ENCODE peak calls at places on chromosomes 11 and 22, in six cellular contexts. One of them, this sample, is unnamed.

GRCh38 chr22:26545827-26546226 is 33.6 kb upstream of the TFIP11 start:
- DNase-seq in stimulated activated CD4-positive, alpha-beta T cell treated with anti-CD3 and anti-CD28 coated beads, Interleukin-1b, Interleukin-23, amount 100 ng/mL, for 24 hours: no peak
- DNase-seq in A172: no peak
- DNase-seq in CMK: no peak
- DNase-seq in substantia nigra: no peak
- DNase-seq in fibroblast of pulmonary artery: no peak
- DNase-seq in this sample: no peak

GRCh38 chr11:45252134-45252856 is 33.8 kb downstream of the SYT13 start:
- DNase-seq in stimulated activated CD4-positive, alpha-beta T cell treated with anti-CD3 and anti-CD28 coated beads, Interleukin-1b, Interleukin-23, amount 100 ng/mL, for 24 hours: no peak
- DNase-seq in fibroblast of pulmonary artery: peak
- DNase-seq in A172: peak
- DNase-seq in substantia nigra: no peak
- DNase-seq in CMK: peak
- DNase-seq in this sample: peak

GRCh38 chr11:22466351-22466750 is 128.2 kb downstream of the SLC17A6 start:
- DNase-seq in A172: no peak
- DNase-seq in stimulated activated CD4-positive, alpha-beta T cell treated with anti-CD3 and anti-CD28 coated beads, Interleukin-1b, Interleukin-23, amount 100 ng/mL, for 24 hours: no peak
- DNase-seq in CMK: no peak
- DNase-seq in substantia nigra: no peak
- DNase-seq in fibroblast of pulmonary artery: no peak
- DNase-seq in this sample: no peak

GRCh38 chr11:63763506-63764200 is 4.9 kb downstream of the ZFTA start:
- DNase-seq in stimulated activated CD4-positive, alpha-beta T cell treated with anti-CD3 and anti-CD28 coated beads, Interleukin-1b, Interleukin-23, amount 100 ng/mL, for 24 hours: no peak
- DNase-seq in CMK: no peak
- DNase-seq in A172: no peak
- DNase-seq in substantia nigra: no peak
- DNase-seq in fibroblast of pulmonary artery: no peak
- DNase-seq in this sample: peak

GRCh38 chr11:44403587-44404322 is 93.8 kb upstream of the ALX4 start:
- DNase-seq in stimulated activated CD4-positive, alpha-beta T cell treated with anti-CD3 and anti-CD28 coated beads, Interleukin-1b, Interleukin-23, amount 100 ng/mL, for 24 hours: no peak
- DNase-seq in fibroblast of pulmonary artery: no peak
- DNase-seq in CMK: no peak
- DNase-seq in A172: no peak
- DNase-seq in substantia nigra: no peak
- DNase-seq in this sample: no peak

GRCh38 chr11:102457865-102458264 is 5.3 kb upstream of the TMEM123 start:
- DNase-seq in stimulated activated CD4-positive, alpha-beta T cell treated with anti-CD3 and anti-CD28 coated beads, Interleukin-1b, Interleukin-23, amount 100 ng/mL, for 24 hours: no peak
- DNase-seq in A172: no peak
- DNase-seq in fibroblast of pulmonary artery: no peak
- DNase-seq in CMK: no peak
- DNase-seq in substantia nigra: no peak
- DNase-seq in this sample: no peak

GRCh38 chr11:2927851-2928604 is 1.2 kb downstream of the PHLDA2 start:
- DNase-seq in A172: peak
- DNase-seq in substantia nigra: no peak
- DNase-seq in CMK: no peak
- DNase-seq in stimulated activated CD4-positive, alpha-beta T cell treated with anti-CD3 and anti-CD28 coated beads, Interleukin-1b, Interleukin-23, amount 100 ng/mL, for 24 hours: no peak
- DNase-seq in fibroblast of pulmonary artery: peak
- DNase-seq in this sample: peak

GRCh38 chr11:132607575-132607974 is 924.7 kb downstream of the OPCML start:
- DNase-seq in CMK: no peak
- DNase-seq in stimulated activated CD4-positive, alpha-beta T cell treated with anti-CD3 and anti-CD28 coated beads, Interleukin-1b, Interleukin-23, amount 100 ng/mL, for 24 hours: no peak
- DNase-seq in fibroblast of pulmonary artery: no peak
- DNase-seq in substantia nigra: no peak
- DNase-seq in A172: no peak
- DNase-seq in this sample: no peak

GRCh38 chr11:46273511-46274205 is 3.8 kb upstream of the CREB3L1 start:
- DNase-seq in stimulated activated CD4-positive, alpha-beta T cell treated with anti-CD3 and anti-CD28 coated beads, Interleukin-1b, Interleukin-23, amount 100 ng/mL, for 24 hours: no peak
- DNase-seq in substantia nigra: no peak
- DNase-seq in A172: no peak
- DNase-seq in CMK: no peak
- DNase-seq in fibroblast of pulmonary artery: peak
- DNase-seq in this sample: no peak

GRCh38 chr11:84212467-84213390 is 926.6 kb upstream of the CCDC90B start:
- DNase-seq in CMK: no peak
- DNase-seq in fibroblast of pulmonary artery: no peak
- DNase-seq in stimulated activated CD4-positive, alpha-beta T cell treated with anti-CD3 and anti-CD28 coated beads, Interleukin-1b, Interleukin-23, amount 100 ng/mL, for 24 hours: no peak
- DNase-seq in A172: peak
- DNase-seq in substantia nigra: no peak
- DNase-seq in this sample: no peak

GRCh38 chr22:35549338-35549737 is 8.7 kb downstream of the RASD2 start:
- DNase-seq in fibroblast of pulmonary artery: no peak
- DNase-seq in substantia nigra: peak
- DNase-seq in CMK: no peak
- DNase-seq in stimulated activated CD4-positive, alpha-beta T cell treated with anti-CD3 and anti-CD28 coated beads, Interleukin-1b, Interleukin-23, amount 100 ng/mL, for 24 hours: no peak
- DNase-seq in A172: no peak
- DNase-seq in this sample: peak

GRCh38 chr22:48758021-48758561 is 1069.6 kb downstream of the BRD1 start:
- DNase-seq in A172: no peak
- DNase-seq in CMK: no peak
- DNase-seq in stimulated activated CD4-positive, alpha-beta T cell treated with anti-CD3 and anti-CD28 coated beads, Interleukin-1b, Interleukin-23, amount 100 ng/mL, for 24 hours: no peak
- DNase-seq in substantia nigra: no peak
- DNase-seq in fibroblast of pulmonary artery: no peak
- DNase-seq in this sample: no peak

GRCh38 chr22:31148953-31149627 is 8.8 kb upstream of the PLA2G3 start:
- DNase-seq in fibroblast of pulmonary artery: peak
- DNase-seq in CMK: peak
- DNase-seq in substantia nigra: peak
- DNase-seq in A172: peak
- DNase-seq in stimulated activated CD4-positive, alpha-beta T cell treated with anti-CD3 and anti-CD28 coated beads, Interleukin-1b, Interleukin-23, amount 100 ng/mL, for 24 hours: no peak
- DNase-seq in this sample: peak

GRCh38 chr11:16346975-16347374 is 9.4 kb downstream of the SOX6 start:
- DNase-seq in stimulated activated CD4-positive, alpha-beta T cell treated with anti-CD3 and anti-CD28 coated beads, Interleukin-1b, Interleukin-23, amount 100 ng/mL, for 24 hours: no peak
- DNase-seq in A172: no peak
- DNase-seq in CMK: no peak
- DNase-seq in fibroblast of pulmonary artery: peak
- DNase-seq in substantia nigra: no peak
- DNase-seq in this sample: no peak

GRCh38 chr11:70825893-70826540 is 426.4 kb downstream of the SHANK2 start:
- DNase-seq in stimulated activated CD4-positive, alpha-beta T cell treated with anti-CD3 and anti-CD28 coated beads, Interleukin-1b, Interleukin-23, amount 100 ng/mL, for 24 hours: no peak
- DNase-seq in CMK: no peak
- DNase-seq in fibroblast of pulmonary artery: no peak
- DNase-seq in A172: no peak
- DNase-seq in substantia nigra: no peak
- DNase-seq in this sample: no peak

GRCh38 chr22:33747576-33748180 is 172.6 kb downstream of the LARGE1 start:
- DNase-seq in substantia nigra: no peak
- DNase-seq in stimulated activated CD4-positive, alpha-beta T cell treated with anti-CD3 and anti-CD28 coated beads, Interleukin-1b, Interleukin-23, amount 100 ng/mL, for 24 hours: no peak
- DNase-seq in fibroblast of pulmonary artery: no peak
- DNase-seq in CMK: no peak
- DNase-seq in A172: peak
- DNase-seq in this sample: no peak

GRCh38 chr11:45225277-45225676 is 60.9 kb downstream of the SYT13 start:
- DNase-seq in CMK: no peak
- DNase-seq in stimulated activated CD4-positive, alpha-beta T cell treated with anti-CD3 and anti-CD28 coated beads, Interleukin-1b, Interleukin-23, amount 100 ng/mL, for 24 hours: no peak
- DNase-seq in fibroblast of pulmonary artery: no peak
- DNase-seq in A172: no peak
- DNase-seq in substantia nigra: no peak
- DNase-seq in this sample: no peak

GRCh38 chr11:65113361-65113756 is 1.7 kb downstream of the TM7SF2 start:
- DNase-seq in stimulated activated CD4-positive, alpha-beta T cell treated with anti-CD3 and anti-CD28 coated beads, Interleukin-1b, Interleukin-23, amount 100 ng/mL, for 24 hours: no peak
- DNase-seq in A172: no peak
- DNase-seq in substantia nigra: no peak
- DNase-seq in CMK: no peak
- DNase-seq in fibroblast of pulmonary artery: no peak
- DNase-seq in this sample: no peak

GRCh38 chr11:120863359-120863758 is 160.5 kb upstream of the TBCEL start:
- DNase-seq in A172: no peak
- DNase-seq in CMK: no peak
- DNase-seq in fibroblast of pulmonary artery: peak
- DNase-seq in substantia nigra: no peak
- DNase-seq in stimulated activated CD4-positive, alpha-beta T cell treated with anti-CD3 and anti-CD28 coated beads, Interleukin-1b, Interleukin-23, amount 100 ng/mL, for 24 hours: no peak
- DNase-seq in this sample: no peak

GRCh38 chr11:45885274-45885920 is at the start of gene MAPK8IP1:
- DNase-seq in A172: no peak
- DNase-seq in CMK: no peak
- DNase-seq in substantia nigra: no peak
- DNase-seq in fibroblast of pulmonary artery: peak
- DNase-seq in stimulated activated CD4-positive, alpha-beta T cell treated with anti-CD3 and anti-CD28 coated beads, Interleukin-1b, Interleukin-23, amount 100 ng/mL, for 24 hours: peak
- DNase-seq in this sample: peak

GRCh38 chr22:47080100-47080499 is 317.6 kb downstream of the TBC1D22A start:
- DNase-seq in fibroblast of pulmonary artery: no peak
- DNase-seq in substantia nigra: no peak
- DNase-seq in stimulated activated CD4-positive, alpha-beta T cell treated with anti-CD3 and anti-CD28 coated beads, Interleukin-1b, Interleukin-23, amount 100 ng/mL, for 24 hours: no peak
- DNase-seq in CMK: no peak
- DNase-seq in A172: no peak
- DNase-seq in this sample: no peak

GRCh38 chr11:128695539-128696221 is 1.8 kb downstream of the FLI1 start:
- DNase-seq in substantia nigra: no peak
- DNase-seq in CMK: peak
- DNase-seq in A172: no peak
- DNase-seq in fibroblast of pulmonary artery: peak
- DNase-seq in stimulated activated CD4-positive, alpha-beta T cell treated with anti-CD3 and anti-CD28 coated beads, Interleukin-1b, Interleukin-23, amount 100 ng/mL, for 24 hours: no peak
- DNase-seq in this sample: no peak

GRCh38 chr11:14424096-14424495 is 65.1 kb upstream of the RRAS2 start:
- DNase-seq in stimulated activated CD4-positive, alpha-beta T cell treated with anti-CD3 and anti-CD28 coated beads, Interleukin-1b, Interleukin-23, amount 100 ng/mL, for 24 hours: no peak
- DNase-seq in A172: peak
- DNase-seq in fibroblast of pulmonary artery: peak
- DNase-seq in substantia nigra: no peak
- DNase-seq in CMK: no peak
- DNase-seq in this sample: no peak

GRCh38 chr11:1979607-1980006 is 18.0 kb downstream of the H19 start:
- DNase-seq in stimulated activated CD4-positive, alpha-beta T cell treated with anti-CD3 and anti-CD28 coated beads, Interleukin-1b, Interleukin-23, amount 100 ng/mL, for 24 hours: no peak
- DNase-seq in fibroblast of pulmonary artery: no peak
- DNase-seq in CMK: no peak
- DNase-seq in A172: no peak
- DNase-seq in substantia nigra: no peak
- DNase-seq in this sample: no peak

GRCh38 chr11:574632-575323 is 1.5 kb upstream of the PHRF1 start:
- DNase-seq in A172: no peak
- DNase-seq in stimulated activated CD4-positive, alpha-beta T cell treated with anti-CD3 and anti-CD28 coated beads, Interleukin-1b, Interleukin-23, amount 100 ng/mL, for 24 hours: no peak
- DNase-seq in CMK: no peak
- DNase-seq in fibroblast of pulmonary artery: no peak
- DNase-seq in substantia nigra: no peak
- DNase-seq in this sample: no peak

GRCh38 chr22:35995345-35995744 is 33.3 kb downstream of the RBFOX2 start:
- DNase-seq in stimulated activated CD4-positive, alpha-beta T cell treated with anti-CD3 and anti-CD28 coated beads, Interleukin-1b, Interleukin-23, amount 100 ng/mL, for 24 hours: no peak
- DNase-seq in CMK: no peak
- DNase-seq in A172: no peak
- DNase-seq in fibroblast of pulmonary artery: no peak
- DNase-seq in substantia nigra: no peak
- DNase-seq in this sample: no peak

GRCh38 chr22:17938484-17938924 is 85.9 kb downstream of the MICAL3 start:
- DNase-seq in stimulated activated CD4-positive, alpha-beta T cell treated with anti-CD3 and anti-CD28 coated beads, Interleukin-1b, Interleukin-23, amount 100 ng/mL, for 24 hours: no peak
- DNase-seq in fibroblast of pulmonary artery: peak
- DNase-seq in substantia nigra: no peak
- DNase-seq in A172: no peak
- DNase-seq in CMK: no peak
- DNase-seq in this sample: no peak

GRCh38 chr11:66159585-66159984 is 89.5 kb downstream of the PACS1 start:
- DNase-seq in A172: no peak
- DNase-seq in stimulated activated CD4-positive, alpha-beta T cell treated with anti-CD3 and anti-CD28 coated beads, Interleukin-1b, Interleukin-23, amount 100 ng/mL, for 24 hours: no peak
- DNase-seq in fibroblast of pulmonary artery: no peak
- DNase-seq in substantia nigra: no peak
- DNase-seq in CMK: no peak
- DNase-seq in this sample: no peak

GRCh38 chr11:85787809-85788805 is 22.8 kb downstream of the SYTL2 start:
- DNase-seq in substantia nigra: no peak
- DNase-seq in fibroblast of pulmonary artery: no peak
- DNase-seq in stimulated activated CD4-positive, alpha-beta T cell treated with anti-CD3 and anti-CD28 coated beads, Interleukin-1b, Interleukin-23, amount 100 ng/mL, for 24 hours: no peak
- DNase-seq in A172: peak
- DNase-seq in CMK: no peak
- DNase-seq in this sample: no peak

GRCh38 chr11:120248551-120249278 is 8.8 kb downstream of the POU2F3 start:
- DNase-seq in stimulated activated CD4-positive, alpha-beta T cell treated with anti-CD3 and anti-CD28 coated beads, Interleukin-1b, Interleukin-23, amount 100 ng/mL, for 24 hours: no peak
- DNase-seq in A172: peak
- DNase-seq in substantia nigra: no peak
- DNase-seq in fibroblast of pulmonary artery: peak
- DNase-seq in CMK: no peak
- DNase-seq in this sample: no peak

GRCh38 chr11:122900803-122901202 is 18.2 kb downstream of the JHY start:
- DNase-seq in CMK: no peak
- DNase-seq in stimulated activated CD4-positive, alpha-beta T cell treated with anti-CD3 and anti-CD28 coated beads, Interleukin-1b, Interleukin-23, amount 100 ng/mL, for 24 hours: no peak
- DNase-seq in fibroblast of pulmonary artery: peak
- DNase-seq in A172: no peak
- DNase-seq in substantia nigra: no peak
- DNase-seq in this sample: no peak

GRCh38 chr11:14650064-14650463 is 6.5 kb downstream of the PDE3B start:
- DNase-seq in A172: no peak
- DNase-seq in CMK: no peak
- DNase-seq in substantia nigra: no peak
- DNase-seq in fibroblast of pulmonary artery: no peak
- DNase-seq in stimulated activated CD4-positive, alpha-beta T cell treated with anti-CD3 and anti-CD28 coated beads, Interleukin-1b, Interleukin-23, amount 100 ng/mL, for 24 hours: no peak
- DNase-seq in this sample: no peak

GRCh38 chr11:96331556-96332168 is 11.3 kb downstream of the MAML2 start:
- DNase-seq in stimulated activated CD4-positive, alpha-beta T cell treated with anti-CD3 and anti-CD28 coated beads, Interleukin-1b, Interleukin-23, amount 100 ng/mL, for 24 hours: no peak
- DNase-seq in substantia nigra: no peak
- DNase-seq in CMK: no peak
- DNase-seq in A172: no peak
- DNase-seq in fibroblast of pulmonary artery: no peak
- DNase-seq in this sample: no peak

This sample was measured in psoas muscle.